ENCODE peak calls at places on chromosomes 11 and 22, in six cellular contexts. C is NCI-H2171 treated with DMSO at 0.1 percent for 48 hours, M is ureter, W is kidney epithelial cell, F is kidney tubule cell, L is HFFc6. H is an unnamed sample.

GRCh38 chr11:66293352-66293751 is 1.7 kb downstream of the TMEM151A start:
- DNase-seq in C (no peak), M (no peak), W (no peak), F (no peak), L (no peak), H (no peak)

GRCh38 chr22:40121463-40121862 is 56.3 kb upstream of the TNRC6B start:
- DNase-seq in C (no peak), M (no peak), W (no peak), F (no peak), L (no peak), H (no peak)

GRCh38 chr22:19965771-19966709 is 24.4 kb upstream of the TXNRD2 start:
- DNase-seq in C (peak), M (no peak), W (no peak), F (no peak), L (no peak), H (no peak)

GRCh38 chr22:21650823-21651520 is 8.9 kb downstream of the SDF2L1 start:
- DNase-seq in C (peak), M (no peak), W (no peak), F (no peak), L (no peak), H (no peak)

GRCh38 chr11:116813781-116814471 is 9.2 kb downstream of the APOA4 start:
- DNase-seq in C (no peak), M (no peak), W (no peak), F (no peak), L (no peak), H (no peak)

GRCh38 chr22:48578138-48579034 is 1249.3 kb downstream of the BRD1 start:
- DNase-seq in C (no peak), M (no peak), W (no peak), F (no peak), L (no peak), H (no peak)

GRCh38 chr11:61873588-61874459 is 17.5 kb downstream of the FADS3 start:
- DNase-seq in C (no peak), M (no peak), W (no peak), F (no peak), L (no peak), H (no peak)

GRCh38 chr11:61602775-61603569 is 22.1 kb upstream of the SYT7 start:
- DNase-seq in C (peak), M (peak), W (peak), F (peak), L (peak), H (peak)

GRCh38 chr11:27462543-27462942 is 10.0 kb downstream of the LGR4 start:
- DNase-seq in C (no peak), M (no peak), W (no peak), F (peak), L (no peak), H (peak)

GRCh38 chr11:9017773-9018172 is 14.0 kb upstream of the NRIP3 start:
- DNase-seq in C (no peak), M (peak), W (no peak), F (no peak), L (no peak), H (no peak)

GRCh38 chr11:131038597-131038996 is 122.3 kb upstream of the SNX19 start:
- DNase-seq in C (no peak), M (no peak), W (no peak), F (peak), L (peak), H (no peak)

GRCh38 chr22:43782448-43782847 is 29.7 kb downstream of the EFCAB6 start:
- DNase-seq in C (no peak), M (no peak), W (no peak), F (no peak), L (no peak), H (no peak)

GRCh38 chr22:17924735-17925727 is 99.3 kb downstream of the MICAL3 start:
- DNase-seq in C (no peak), M (no peak), W (no peak), F (peak), L (no peak), H (peak)

GRCh38 chr11:92769125-92769524 is 200.3 kb upstream of the MTNR1B start:
- DNase-seq in C (no peak), M (no peak), W (no peak), F (no peak), L (no peak), H (no peak)

GRCh38 chr11:22670803-22671202 is 4.4 kb downstream of the GAS2 start:
- DNase-seq in C (peak), M (no peak), W (no peak), F (peak), L (no peak), H (peak)

GRCh38 chr11:15107730-15108515 is 6.8 kb upstream of the INSC start:
- DNase-seq in C (no peak), M (no peak), W (no peak), F (peak), L (peak), H (no peak)

GRCh38 chr11:1672613-1673400 is 24.2 kb upstream of the KRTAP5-6 start:
- DNase-seq in C (no peak), M (peak), W (no peak), F (no peak), L (no peak), H (no peak)

GRCh38 chr22:46731246-46732040 is 6.6 kb downstream of the CERK start:
- DNase-seq in C (peak), M (no peak), W (no peak), F (peak), L (no peak), H (peak)

GRCh38 chr11:17171342-17171741 is 36.4 kb downstream of the PIK3C2A start:
- DNase-seq in C (no peak), M (no peak), W (peak), F (peak), L (peak), H (peak)

GRCh38 chr11:57410287-57410686 is 16.6 kb downstream of the SLC43A3 start:
- DNase-seq in C (no peak), M (no peak), W (peak), F (peak), L (peak), H (no peak)

GRCh38 chr22:31800065-31800464 is 46.2 kb downstream of the DEPDC5 start:
- DNase-seq in C (no peak), M (no peak), W (peak), F (peak), L (peak), H (no peak)

GRCh38 chr11:7384691-7385090 is 100.6 kb upstream of the OLFML1 start:
- DNase-seq in C (no peak), M (no peak), W (no peak), F (no peak), L (no peak), H (no peak)

GRCh38 chr11:12266943-12267342 is 110.4 kb upstream of the PARVA start:
- DNase-seq in C (no peak), M (no peak), W (no peak), F (no peak), L (no peak), H (no peak)

H was measured in kidney glomerular epithelial cell.